ENCODE peak calls at places on chromosomes 11 and 22, in six cellular contexts. One of them, this sample, is unnamed.

GRCh38 chr11:12502950-12503579 is 125.7 kb downstream of the PARVA start:
- DNase-seq in T-cell: no peak
- DNase-seq in adipocyte: no peak
- DNase-seq in stimulated activated CD4-positive, alpha-beta T cell treated with anti-CD3 and anti-CD28 coated beads, Interleukin-1b, Interleukin-23, amount 100 ng/mL, for 24 hours: no peak
- DNase-seq in NCI-H187 treated with DMSO at 0.1 percent for 48 hours: no peak
- DNase-seq in Calu3: no peak
- DNase-seq in this sample: no peak

GRCh38 chr11:122172352-122173073 is 56.5 kb upstream of the BLID start:
- DNase-seq in NCI-H187 treated with DMSO at 0.1 percent for 48 hours: no peak
- DNase-seq in adipocyte: no peak
- DNase-seq in T-cell: no peak
- DNase-seq in stimulated activated CD4-positive, alpha-beta T cell treated with anti-CD3 and anti-CD28 coated beads, Interleukin-1b, Interleukin-23, amount 100 ng/mL, for 24 hours: no peak
- DNase-seq in Calu3: no peak
- DNase-seq in this sample: no peak

GRCh38 chr11:28104984-28105383 is 3.0 kb downstream of the KIF18A start:
- DNase-seq in T-cell: no peak
- DNase-seq in NCI-H187 treated with DMSO at 0.1 percent for 48 hours: no peak
- DNase-seq in adipocyte: no peak
- DNase-seq in stimulated activated CD4-positive, alpha-beta T cell treated with anti-CD3 and anti-CD28 coated beads, Interleukin-1b, Interleukin-23, amount 100 ng/mL, for 24 hours: no peak
- DNase-seq in Calu3: no peak
- DNase-seq in this sample: no peak

GRCh38 chr11:288328-289144 is at the start of gene PGGHG:
- DNase-seq in adipocyte: peak
- DNase-seq in T-cell: no peak
- DNase-seq in Calu3: peak
- DNase-seq in NCI-H187 treated with DMSO at 0.1 percent for 48 hours: no peak
- DNase-seq in stimulated activated CD4-positive, alpha-beta T cell treated with anti-CD3 and anti-CD28 coated beads, Interleukin-1b, Interleukin-23, amount 100 ng/mL, for 24 hours: no peak
- DNase-seq in this sample: no peak

GRCh38 chr11:119356349-119357031 is 10.0 kb upstream of the MFRP start:
- DNase-seq in T-cell: peak
- DNase-seq in NCI-H187 treated with DMSO at 0.1 percent for 48 hours: no peak
- DNase-seq in adipocyte: peak
- DNase-seq in stimulated activated CD4-positive, alpha-beta T cell treated with anti-CD3 and anti-CD28 coated beads, Interleukin-1b, Interleukin-23, amount 100 ng/mL, for 24 hours: peak
- DNase-seq in Calu3: no peak
- DNase-seq in this sample: no peak

GRCh38 chr11:32987851-32988250 is 27.8 kb upstream of the DEPDC7 start:
- DNase-seq in Calu3: no peak
- DNase-seq in adipocyte: no peak
- DNase-seq in T-cell: no peak
- DNase-seq in NCI-H187 treated with DMSO at 0.1 percent for 48 hours: no peak
- DNase-seq in stimulated activated CD4-positive, alpha-beta T cell treated with anti-CD3 and anti-CD28 coated beads, Interleukin-1b, Interleukin-23, amount 100 ng/mL, for 24 hours: no peak
- DNase-seq in this sample: no peak

GRCh38 chr22:19882446-19883381 is 28.0 kb upstream of the GNB1L start:
- DNase-seq in NCI-H187 treated with DMSO at 0.1 percent for 48 hours: no peak
- DNase-seq in stimulated activated CD4-positive, alpha-beta T cell treated with anti-CD3 and anti-CD28 coated beads, Interleukin-1b, Interleukin-23, amount 100 ng/mL, for 24 hours: no peak
- DNase-seq in adipocyte: no peak
- DNase-seq in Calu3: no peak
- DNase-seq in T-cell: no peak
- DNase-seq in this sample: no peak

GRCh38 chr22:28629420-28630184 is 50.0 kb downstream of the TTC28 start:
- DNase-seq in stimulated activated CD4-positive, alpha-beta T cell treated with anti-CD3 and anti-CD28 coated beads, Interleukin-1b, Interleukin-23, amount 100 ng/mL, for 24 hours: no peak
- DNase-seq in Calu3: no peak
- DNase-seq in adipocyte: peak
- DNase-seq in NCI-H187 treated with DMSO at 0.1 percent for 48 hours: no peak
- DNase-seq in T-cell: no peak
- DNase-seq in this sample: no peak

GRCh38 chr22:26648011-26648497 is 9.3 kb upstream of the MIAT start:
- DNase-seq in T-cell: peak
- DNase-seq in NCI-H187 treated with DMSO at 0.1 percent for 48 hours: peak
- DNase-seq in stimulated activated CD4-positive, alpha-beta T cell treated with anti-CD3 and anti-CD28 coated beads, Interleukin-1b, Interleukin-23, amount 100 ng/mL, for 24 hours: no peak
- DNase-seq in Calu3: no peak
- DNase-seq in adipocyte: no peak
- DNase-seq in this sample: no peak

GRCh38 chr11:112277029-112277428 is 16.4 kb upstream of the PLET1 start:
- DNase-seq in adipocyte: no peak
- DNase-seq in NCI-H187 treated with DMSO at 0.1 percent for 48 hours: no peak
- DNase-seq in T-cell: no peak
- DNase-seq in stimulated activated CD4-positive, alpha-beta T cell treated with anti-CD3 and anti-CD28 coated beads, Interleukin-1b, Interleukin-23, amount 100 ng/mL, for 24 hours: no peak
- DNase-seq in Calu3: no peak
- DNase-seq in this sample: no peak

GRCh38 chr22:43337385-43337784 is 5.8 kb downstream of the SCUBE1 start:
- DNase-seq in stimulated activated CD4-positive, alpha-beta T cell treated with anti-CD3 and anti-CD28 coated beads, Interleukin-1b, Interleukin-23, amount 100 ng/mL, for 24 hours: no peak
- DNase-seq in NCI-H187 treated with DMSO at 0.1 percent for 48 hours: no peak
- DNase-seq in T-cell: no peak
- DNase-seq in adipocyte: no peak
- DNase-seq in Calu3: no peak
- DNase-seq in this sample: no peak

GRCh38 chr11:64566042-64566914 is 24.7 kb upstream of the SLC22A12 start:
- DNase-seq in NCI-H187 treated with DMSO at 0.1 percent for 48 hours: no peak
- DNase-seq in stimulated activated CD4-positive, alpha-beta T cell treated with anti-CD3 and anti-CD28 coated beads, Interleukin-1b, Interleukin-23, amount 100 ng/mL, for 24 hours: no peak
- DNase-seq in T-cell: no peak
- DNase-seq in Calu3: peak
- DNase-seq in adipocyte: peak
- DNase-seq in this sample: no peak

GRCh38 chr11:95324826-95325225 is 93.8 kb upstream of the SESN3 start:
- DNase-seq in T-cell: no peak
- DNase-seq in Calu3: no peak
- DNase-seq in stimulated activated CD4-positive, alpha-beta T cell treated with anti-CD3 and anti-CD28 coated beads, Interleukin-1b, Interleukin-23, amount 100 ng/mL, for 24 hours: no peak
- DNase-seq in NCI-H187 treated with DMSO at 0.1 percent for 48 hours: no peak
- DNase-seq in adipocyte: no peak
- DNase-seq in this sample: no peak

GRCh38 chr11:130383363-130384168 is 44.8 kb downstream of the ADAMTS8 start:
- DNase-seq in T-cell: no peak
- DNase-seq in stimulated activated CD4-positive, alpha-beta T cell treated with anti-CD3 and anti-CD28 coated beads, Interleukin-1b, Interleukin-23, amount 100 ng/mL, for 24 hours: no peak
- DNase-seq in Calu3: peak
- DNase-seq in NCI-H187 treated with DMSO at 0.1 percent for 48 hours: no peak
- DNase-seq in adipocyte: peak
- DNase-seq in this sample: no peak

GRCh38 chr11:134037093-134037908 is 31.6 kb upstream of the JAM3 start:
- DNase-seq in stimulated activated CD4-positive, alpha-beta T cell treated with anti-CD3 and anti-CD28 coated beads, Interleukin-1b, Interleukin-23, amount 100 ng/mL, for 24 hours: no peak
- DNase-seq in adipocyte: peak
- DNase-seq in NCI-H187 treated with DMSO at 0.1 percent for 48 hours: no peak
- DNase-seq in Calu3: peak
- DNase-seq in T-cell: peak
- DNase-seq in this sample: no peak

GRCh38 chr11:59782080-59782479 is 26.9 kb downstream of the STX3 start:
- DNase-seq in NCI-H187 treated with DMSO at 0.1 percent for 48 hours: no peak
- DNase-seq in stimulated activated CD4-positive, alpha-beta T cell treated with anti-CD3 and anti-CD28 coated beads, Interleukin-1b, Interleukin-23, amount 100 ng/mL, for 24 hours: no peak
- DNase-seq in T-cell: no peak
- DNase-seq in Calu3: no peak
- DNase-seq in adipocyte: no peak
- DNase-seq in this sample: no peak

GRCh38 chr11:32706985-32707736 is 87.3 kb downstream of the CCDC73 start:
- DNase-seq in Calu3: no peak
- DNase-seq in T-cell: no peak
- DNase-seq in stimulated activated CD4-positive, alpha-beta T cell treated with anti-CD3 and anti-CD28 coated beads, Interleukin-1b, Interleukin-23, amount 100 ng/mL, for 24 hours: no peak
- DNase-seq in NCI-H187 treated with DMSO at 0.1 percent for 48 hours: no peak
- DNase-seq in adipocyte: peak
- DNase-seq in this sample: no peak

GRCh38 chr11:73321342-73322110 is 13.4 kb downstream of the ARHGEF17 start:
- DNase-seq in T-cell: no peak
- DNase-seq in stimulated activated CD4-positive, alpha-beta T cell treated with anti-CD3 and anti-CD28 coated beads, Interleukin-1b, Interleukin-23, amount 100 ng/mL, for 24 hours: no peak
- DNase-seq in NCI-H187 treated with DMSO at 0.1 percent for 48 hours: no peak
- DNase-seq in adipocyte: peak
- DNase-seq in Calu3: no peak
- DNase-seq in this sample: no peak

GRCh38 chr22:18111759-18112330 is 1.2 kb downstream of the TUBA8 start:
- DNase-seq in stimulated activated CD4-positive, alpha-beta T cell treated with anti-CD3 and anti-CD28 coated beads, Interleukin-1b, Interleukin-23, amount 100 ng/mL, for 24 hours: no peak
- DNase-seq in Calu3: no peak
- DNase-seq in NCI-H187 treated with DMSO at 0.1 percent for 48 hours: no peak
- DNase-seq in T-cell: no peak
- DNase-seq in adipocyte: no peak
- DNase-seq in this sample: no peak

GRCh38 chr22:45268167-45268957 is 16.4 kb upstream of the UPK3A start:
- DNase-seq in adipocyte: peak
- DNase-seq in NCI-H187 treated with DMSO at 0.1 percent for 48 hours: no peak
- DNase-seq in stimulated activated CD4-positive, alpha-beta T cell treated with anti-CD3 and anti-CD28 coated beads, Interleukin-1b, Interleukin-23, amount 100 ng/mL, for 24 hours: no peak
- DNase-seq in T-cell: no peak
- DNase-seq in Calu3: no peak
- DNase-seq in this sample: no peak

GRCh38 chr22:32951081-32951806 is 106.9 kb downstream of the SYN3 start:
- DNase-seq in NCI-H187 treated with DMSO at 0.1 percent for 48 hours: no peak
- DNase-seq in T-cell: no peak
- DNase-seq in adipocyte: no peak
- DNase-seq in stimulated activated CD4-positive, alpha-beta T cell treated with anti-CD3 and anti-CD28 coated beads, Interleukin-1b, Interleukin-23, amount 100 ng/mL, for 24 hours: no peak
- DNase-seq in Calu3: no peak
- DNase-seq in this sample: no peak

GRCh38 chr22:40363059-40363458 is 7.3 kb upstream of the SGSM3 start:
- DNase-seq in Calu3: no peak
- DNase-seq in T-cell: no peak
- DNase-seq in stimulated activated CD4-positive, alpha-beta T cell treated with anti-CD3 and anti-CD28 coated beads, Interleukin-1b, Interleukin-23, amount 100 ng/mL, for 24 hours: no peak
- DNase-seq in NCI-H187 treated with DMSO at 0.1 percent for 48 hours: no peak
- DNase-seq in adipocyte: peak
- DNase-seq in this sample: no peak

GRCh38 chr11:115990004-115990447 is 485.8 kb upstream of the CADM1 start:
- DNase-seq in adipocyte: no peak
- DNase-seq in T-cell: no peak
- DNase-seq in Calu3: no peak
- DNase-seq in NCI-H187 treated with DMSO at 0.1 percent for 48 hours: no peak
- DNase-seq in stimulated activated CD4-positive, alpha-beta T cell treated with anti-CD3 and anti-CD28 coated beads, Interleukin-1b, Interleukin-23, amount 100 ng/mL, for 24 hours: no peak
- DNase-seq in this sample: no peak

GRCh38 chr22:30362632-30363281 is 6.0 kb downstream of the CCDC157 start:
- DNase-seq in Calu3: no peak
- DNase-seq in adipocyte: no peak
- DNase-seq in NCI-H187 treated with DMSO at 0.1 percent for 48 hours: no peak
- DNase-seq in T-cell: no peak
- DNase-seq in stimulated activated CD4-positive, alpha-beta T cell treated with anti-CD3 and anti-CD28 coated beads, Interleukin-1b, Interleukin-23, amount 100 ng/mL, for 24 hours: no peak
- DNase-seq in this sample: no peak

GRCh38 chr11:113681711-113682410 is 24.2 kb downstream of the TMPRSS5 start:
- DNase-seq in NCI-H187 treated with DMSO at 0.1 percent for 48 hours: no peak
- DNase-seq in stimulated activated CD4-positive, alpha-beta T cell treated with anti-CD3 and anti-CD28 coated beads, Interleukin-1b, Interleukin-23, amount 100 ng/mL, for 24 hours: no peak
- DNase-seq in adipocyte: no peak
- DNase-seq in Calu3: no peak
- DNase-seq in T-cell: no peak
- DNase-seq in this sample: no peak